ENCODE peak calls at places on chromosomes 16 and 17, in four cellular contexts. V, Q, G and K are unnamed samples.

GRCh38 chr16:55668337-55669281 is 12.8 kb downstream of the SLC6A2 start:
- DNase-seq in V (no peak), Q (no peak), G (no peak), K (no peak)

GRCh38 chr17:80640379-80641071 is 95.9 kb downstream of the RPTOR start:
- DNase-seq in V (no peak), Q (no peak), G (no peak), K (no peak)

GRCh38 chr17:79280010-79280409 is 205.4 kb downstream of the ENGASE start:
- DNase-seq in V (no peak), Q (no peak), G (no peak), K (no peak)

GRCh38 chr16:78705694-78706093 is 606.2 kb downstream of the WWOX start:
- DNase-seq in V (peak; percentile 35), Q (no peak), G (no peak), K (no peak)

GRCh38 chr16:75206749-75207451 is at the start of gene CTRB2:
- DNase-seq in V (no peak), Q (no peak), G (no peak), K (no peak)

GRCh38 chr17:21573961-21574610 is 118.2 kb upstream of the KCNJ18 start:
- DNase-seq in V (no peak), Q (peak; percentile 85), G (peak; percentile 76), K (peak; percentile 23)

GRCh38 chr17:57985675-57985974 is 2.4 kb downstream of the VEZF1 start:
- DNase-seq in V (no peak), Q (no peak), G (no peak), K (no peak)

GRCh38 chr16:679808-680624 is at the start of gene STUB1:
- DNase-seq in V (peak; percentile 80), Q (peak; percentile 95), G (peak; percentile 89), K (peak; percentile 81)

GRCh38 chr17:4947411-4948165 is 742 bp downstream of the PFN1 start:
- DNase-seq in V (peak; percentile 61), Q (peak; percentile 82), G (peak; percentile 63), K (peak; percentile 32)

GRCh38 chr16:23905027-23905426 is 69.2 kb downstream of the PRKCB start:
- DNase-seq in V (no peak), Q (peak; percentile 81), G (no peak), K (no peak)

GRCh38 chr16:83903739-83904138 is 4.8 kb downstream of the MLYCD start:
- DNase-seq in V (no peak), Q (peak; percentile 91), G (peak; percentile 64), K (no peak)

GRCh38 chr16:85002643-85003042 is 8.7 kb downstream of the ZDHHC7 start:
- DNase-seq in V (no peak), Q (no peak), G (no peak), K (no peak)

GRCh38 chr16:88351521-88352101 is 31.1 kb upstream of the ZNF469 start:
- DNase-seq in V (no peak), Q (peak; percentile 50), G (no peak), K (no peak)

GRCh38 chr16:70250748-70251650 is 741 bp downstream of the EXOSC6 start:
- DNase-seq in V (no peak), Q (no peak), G (peak; percentile 20), K (no peak)

GRCh38 chr17:59329558-59330313 is 1.7 kb upstream of the YPEL2 start:
- DNase-seq in V (peak; percentile 69), Q (peak; percentile 86), G (peak; percentile 57), K (peak; percentile 52)

GRCh38 chr16:89150090-89150835 is 21.3 kb upstream of the CDH15 start:
- DNase-seq in V (no peak), Q (no peak), G (no peak), K (no peak)

GRCh38 chr16:10197003-10197402 is 14.8 kb upstream of the GRIN2A start:
- DNase-seq in V (no peak), Q (no peak), G (no peak), K (no peak)

GRCh38 chr17:42018339-42018738 is 1.1 kb upstream of the DNAJC7 start:
- DNase-seq in V (no peak), Q (no peak), G (no peak), K (no peak)

GRCh38 chr17:73430165-73430680 is 118.4 kb upstream of the CDC42EP4 start:
- DNase-seq in V (no peak), Q (no peak), G (no peak), K (no peak)

GRCh38 chr16:53147500-53148065 is 92.8 kb downstream of the CHD9 start:
- DNase-seq in V (no peak), Q (no peak), G (no peak), K (no peak)

GRCh38 chr16:87464691-87465300 is 28.0 kb downstream of the ZCCHC14 start:
- DNase-seq in V (peak; percentile 66), Q (peak; percentile 94), G (peak; percentile 77), K (peak; percentile 81)

GRCh38 chr17:19940722-19941464 is 36.7 kb downstream of the AKAP10 start:
- DNase-seq in V (no peak), Q (no peak), G (no peak), K (no peak)

GRCh38 chr17:56121661-56122060 is 31.6 kb upstream of the ANKFN1 start:
- DNase-seq in V (no peak), Q (no peak), G (no peak), K (no peak)

DNA sequence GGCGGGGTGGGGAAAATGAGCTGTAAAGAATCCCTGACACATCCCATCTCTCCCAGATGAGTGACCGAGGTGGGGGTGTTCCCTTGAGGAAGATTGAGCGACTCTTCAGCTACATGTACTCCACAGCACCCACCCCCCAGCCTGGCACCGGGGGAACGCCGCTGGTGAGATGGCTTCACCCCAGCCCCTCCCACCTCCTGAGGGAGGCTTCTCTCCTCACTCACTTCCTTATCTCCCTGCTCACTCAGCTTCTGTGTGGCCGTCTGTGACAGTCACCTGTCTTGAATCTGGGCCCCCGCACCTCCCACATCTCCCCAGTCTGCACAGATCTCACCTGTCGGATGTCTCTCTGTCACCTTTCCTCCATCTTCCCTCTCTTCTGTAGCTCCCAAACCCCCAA is 13.4 kb downstream of the PDK2 start:
- DNase-seq in V (no peak), Q (no peak), G (no peak), K (no peak)
- H3K36me3 ChIP-seq in V (no peaks in the 10 kb centered on the region), Q (peaks cover 66% of the 10 kb centered on the region), G (no peaks in the 10 kb centered on the region), K (no peaks in the 10 kb centered on the region)

GRCh38 chr17:76943202-76943601 is 75.0 kb downstream of the MGAT5B start:
- DNase-seq in V (no peak), Q (no peak), G (no peak), K (no peak)

GRCh38 chr17:76946111-76946771 is 78.0 kb downstream of the MGAT5B start:
- DNase-seq in V (no peak), Q (no peak), G (no peak), K (no peak)

GRCh38 chr17:76940738-76941350 is 72.6 kb downstream of the MGAT5B start:
- DNase-seq in V (peak; percentile 34), Q (no peak), G (no peak), K (no peak)

GRCh38 chr17:76944477-76944876 is 76.3 kb downstream of the MGAT5B start:
- DNase-seq in V (no peak), Q (no peak), G (no peak), K (no peak)

GRCh38 chr17:76943781-76944213 is 75.6 kb downstream of the MGAT5B start:
- DNase-seq in V (no peak), Q (no peak), G (no peak), K (no peak)
- TF ChIP-seq EP300 in V (no peak), Q (no peak), G (no peak), K (no peak)

GRCh38 chr17:45172232-45172540 is 10.5 kb downstream of the HEXIM2 start:
- DNase-seq in V (no peak), Q (no peak), G (no peak), K (no peak)

GRCh38 chr17:45170280-45170975 is 8.8 kb downstream of the HEXIM2 start:
- DNase-seq in V (no peak), Q (no peak), G (no peak), K (no peak)

GRCh38 chr17:45171338-45172231 is 9.9 kb downstream of the HEXIM2 start:
- DNase-seq in V (peak; percentile 48), Q (peak; percentile 80), G (no peak), K (no peak)

GRCh38 chr17:45172541-45173286 is 11.0 kb downstream of the HEXIM2 start:
- DNase-seq in V (no peak), Q (peak; percentile 89), G (peak; percentile 49), K (no peak)

GRCh38 chr17:45170976-45171337 is 9.3 kb downstream of the HEXIM2 start:
- DNase-seq in V (no peak), Q (peak; percentile 91), G (no peak), K (peak; percentile 68)
- H3K4me3 ChIP-seq in V (no peak overlapping the region), Q (peak overlapping the region; percentile 24), G (peak overlapping the region; percentile 20), K (peak overlapping the region; percentile 36)

DNA sequence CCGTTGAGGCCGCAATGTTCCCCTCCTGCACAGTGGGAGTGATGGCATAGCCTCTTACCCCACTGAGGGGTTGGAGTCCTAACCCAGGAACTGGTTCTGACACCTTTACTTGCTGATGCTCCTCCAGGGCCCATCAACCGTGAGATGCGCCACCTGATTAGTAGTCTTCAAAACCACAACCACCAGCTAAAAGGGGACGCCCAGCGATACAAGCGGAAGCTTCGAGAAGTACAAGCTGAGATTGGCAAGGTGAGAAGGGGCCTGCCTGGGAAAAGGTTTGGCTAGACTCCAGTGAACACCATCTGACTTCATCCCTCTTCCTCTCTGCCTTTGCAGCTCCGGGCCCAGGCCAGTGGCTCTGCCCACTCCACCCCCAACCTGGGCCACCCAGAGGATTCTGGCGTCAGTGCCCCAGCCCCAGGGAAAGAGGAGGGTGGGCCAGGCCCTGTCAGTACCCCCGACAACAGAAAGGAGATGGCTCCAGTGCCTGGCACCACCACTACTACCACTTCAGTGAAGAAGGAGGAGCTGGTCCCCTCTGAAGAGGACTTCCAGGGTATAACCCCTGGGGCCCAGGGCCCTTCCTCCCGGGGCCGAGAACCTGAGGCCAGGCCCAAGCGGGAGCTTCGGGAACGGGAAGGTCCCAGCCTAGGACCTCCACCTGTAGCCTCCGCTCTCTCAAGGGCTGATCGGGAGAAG is 5.8 kb downstream of the RNF40 start:
- DNase-seq in V (no peak), Q (no peak), G (no peak), K (no peak)
- H3K36me3 ChIP-seq in V (peaks cover 98% of the 10 kb centered on the region), Q (peaks cover 98% of the 10 kb centered on the region), G (no peaks in the 10 kb centered on the region), K (peaks cover 61% of the 10 kb centered on the region)

GRCh38 chr17:10742431-10742830 is 12.6 kb upstream of the TMEM220 start:
- DNase-seq in V (no peak), Q (peak; percentile 57), G (no peak), K (no peak)

GRCh38 chr17:10744509-10745000 is 14.7 kb upstream of the TMEM220 start:
- DNase-seq in V (no peak), Q (peak; percentile 18), G (no peak), K (no peak)

GRCh38 chr17:10745231-10745630 is 15.4 kb upstream of the TMEM220 start:
- DNase-seq in V (no peak), Q (peak; percentile 61), G (no peak), K (no peak)

GRCh38 chr17:10741416-10742140 is 11.8 kb upstream of the TMEM220 start:
- DNase-seq in V (no peak), Q (peak; percentile 50), G (no peak), K (no peak)

DNA sequence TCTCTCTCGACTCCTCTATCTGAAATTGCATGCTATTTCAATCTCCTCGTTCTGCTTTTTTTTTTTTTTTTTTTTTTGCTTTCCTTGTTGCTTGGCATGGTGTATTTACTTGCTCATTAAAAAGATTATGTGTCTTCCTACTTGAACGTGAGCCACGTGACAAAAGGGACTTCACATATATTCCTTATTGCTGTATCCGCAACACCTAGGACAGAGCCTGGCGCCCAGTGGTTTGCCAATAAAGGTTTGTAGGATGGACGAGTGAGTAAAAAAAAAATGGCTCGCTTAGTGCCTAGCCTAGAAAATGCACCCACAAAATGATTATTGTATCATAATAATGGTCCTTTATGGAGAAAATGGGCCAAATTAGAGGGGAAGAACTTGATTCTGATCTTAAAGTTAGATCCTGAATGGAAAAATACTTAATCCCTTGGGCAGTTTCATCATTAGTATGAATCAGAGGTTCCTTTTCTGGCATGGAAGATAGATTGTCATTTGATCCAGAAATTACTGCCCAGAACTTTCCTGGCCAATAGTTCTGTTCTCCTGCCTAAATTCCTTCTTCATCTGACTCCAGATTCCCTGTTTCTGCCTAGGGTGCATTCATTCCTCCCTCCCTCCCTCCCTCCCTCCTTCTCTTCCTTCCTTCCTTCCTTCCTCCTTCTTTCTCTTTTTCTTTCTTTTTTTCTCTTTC is 13.6 kb upstream of the TMEM220 start:
- DNase-seq in V (no peak), Q (peak; percentile 49), G (no peak), K (peak; percentile 27)
- TF ChIP-seq EP300 in V (no peak), Q (no peak), G (no peak), K (peak; percentile 57)